ENCODE peak calls at places on chromosome 11, in five cellular contexts. One of them, this sample, is unnamed.

GRCh38 chr11:87463486-87464102 is 425.9 kb downstream of the TMEM135 start:
- DNase-seq in sigmoid colon: no peak
- DNase-seq in GM12892: no peak
- DNase-seq in K562: peak
- DNase-seq in heart left ventricle: no peak
- DNase-seq in this sample: peak

GRCh38 chr11:85628771-85629341 is 463 bp downstream of the TMEM126B start:
- DNase-seq in sigmoid colon: no peak
- DNase-seq in GM12892: no peak
- DNase-seq in K562: no peak
- DNase-seq in heart left ventricle: no peak
- DNase-seq in this sample: no peak

GRCh38 chr11:105153392-105153791 is 13.8 kb upstream of the CARD18 start:
- DNase-seq in sigmoid colon: no peak
- DNase-seq in GM12892: no peak
- DNase-seq in K562: no peak
- DNase-seq in heart left ventricle: no peak
- DNase-seq in this sample: no peak

GRCh38 chr11:104090767-104091166 is 54.3 kb downstream of the DDI1 start:
- DNase-seq in sigmoid colon: no peak
- DNase-seq in GM12892: no peak
- DNase-seq in K562: no peak
- DNase-seq in heart left ventricle: no peak
- DNase-seq in this sample: no peak

GRCh38 chr11:69369945-69370344 is 76.0 kb downstream of the MYEOV start:
- DNase-seq in sigmoid colon: no peak
- DNase-seq in GM12892: no peak
- DNase-seq in K562: no peak
- DNase-seq in heart left ventricle: no peak
- DNase-seq in this sample: no peak

GRCh38 chr11:267491-267994 is 10.7 kb upstream of the NLRP6 start:
- DNase-seq in sigmoid colon: peak
- DNase-seq in GM12892: no peak
- DNase-seq in K562: peak
- DNase-seq in heart left ventricle: peak
- DNase-seq in this sample: peak

GRCh38 chr11:69603163-69603836 is 37.7 kb upstream of the CCND1 start:
- DNase-seq in sigmoid colon: no peak
- DNase-seq in GM12892: no peak
- DNase-seq in K562: no peak
- DNase-seq in heart left ventricle: no peak
- DNase-seq in this sample: no peak

GRCh38 chr11:61621917-61622585 is 41.2 kb upstream of the SYT7 start:
- DNase-seq in sigmoid colon: no peak
- DNase-seq in GM12892: no peak
- DNase-seq in K562: no peak
- DNase-seq in heart left ventricle: no peak
- DNase-seq in this sample: no peak

GRCh38 chr11:111801135-111801534 is 34.9 kb upstream of the PPP2R1B start:
- DNase-seq in sigmoid colon: no peak
- DNase-seq in GM12892: no peak
- DNase-seq in K562: no peak
- DNase-seq in heart left ventricle: no peak
- DNase-seq in this sample: no peak

DNA sequence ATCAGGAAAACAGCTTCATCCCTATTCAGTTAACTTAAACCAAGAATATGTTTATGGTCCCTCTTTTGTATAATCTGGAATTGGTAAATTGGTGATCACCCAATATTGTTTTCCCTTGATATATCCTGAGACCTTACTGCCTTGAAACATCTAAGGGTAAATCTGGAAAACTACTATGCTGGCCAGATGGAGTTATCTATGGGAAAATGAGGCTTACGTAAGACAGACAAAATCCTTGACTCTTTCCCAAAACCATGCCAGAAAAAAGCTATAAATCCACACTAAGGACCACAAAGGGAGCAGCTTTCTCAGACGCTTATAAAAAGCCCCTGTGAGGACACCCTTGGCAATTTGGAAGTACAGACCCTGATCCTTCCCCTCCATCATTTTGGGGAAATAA is 6.3 kb upstream of the AMBRA1 start:
- DNase-seq in sigmoid colon: no peak
- DNase-seq in GM12892: no peak
- DNase-seq in K562: no peak
- DNase-seq in heart left ventricle: no peak
- DNase-seq in this sample: no peak
- TF ChIP-seq POLR2A in sigmoid colon: no peak
- TF ChIP-seq POLR2A in GM12892: no peak
- TF ChIP-seq POLR2A in K562: no peak
- TF ChIP-seq POLR2A in heart left ventricle: no peak
- TF ChIP-seq POLR2A in this sample: no peak

GRCh38 chr11:118264568-118265470 is 722 bp upstream of the MPZL2 start:
- DNase-seq in sigmoid colon: no peak
- DNase-seq in GM12892: no peak
- DNase-seq in K562: no peak
- DNase-seq in heart left ventricle: no peak
- DNase-seq in this sample: no peak

GRCh38 chr11:118265954-118266353 is 1.9 kb upstream of the MPZL2 start:
- DNase-seq in sigmoid colon: no peak
- DNase-seq in GM12892: no peak
- DNase-seq in K562: no peak
- DNase-seq in heart left ventricle: no peak
- DNase-seq in this sample: no peak

GRCh38 chr11:118267486-118267885 is 3.4 kb upstream of the MPZL2 start:
- DNase-seq in sigmoid colon: no peak
- DNase-seq in GM12892: no peak
- DNase-seq in K562: no peak
- DNase-seq in heart left ventricle: no peak
- DNase-seq in this sample: no peak

GRCh38 chr11:118263109-118263508 is 988 bp downstream of the MPZL2 start:
- DNase-seq in sigmoid colon: no peak
- DNase-seq in GM12892: no peak
- DNase-seq in K562: no peak
- DNase-seq in heart left ventricle: no peak
- DNase-seq in this sample: no peak

DNA sequence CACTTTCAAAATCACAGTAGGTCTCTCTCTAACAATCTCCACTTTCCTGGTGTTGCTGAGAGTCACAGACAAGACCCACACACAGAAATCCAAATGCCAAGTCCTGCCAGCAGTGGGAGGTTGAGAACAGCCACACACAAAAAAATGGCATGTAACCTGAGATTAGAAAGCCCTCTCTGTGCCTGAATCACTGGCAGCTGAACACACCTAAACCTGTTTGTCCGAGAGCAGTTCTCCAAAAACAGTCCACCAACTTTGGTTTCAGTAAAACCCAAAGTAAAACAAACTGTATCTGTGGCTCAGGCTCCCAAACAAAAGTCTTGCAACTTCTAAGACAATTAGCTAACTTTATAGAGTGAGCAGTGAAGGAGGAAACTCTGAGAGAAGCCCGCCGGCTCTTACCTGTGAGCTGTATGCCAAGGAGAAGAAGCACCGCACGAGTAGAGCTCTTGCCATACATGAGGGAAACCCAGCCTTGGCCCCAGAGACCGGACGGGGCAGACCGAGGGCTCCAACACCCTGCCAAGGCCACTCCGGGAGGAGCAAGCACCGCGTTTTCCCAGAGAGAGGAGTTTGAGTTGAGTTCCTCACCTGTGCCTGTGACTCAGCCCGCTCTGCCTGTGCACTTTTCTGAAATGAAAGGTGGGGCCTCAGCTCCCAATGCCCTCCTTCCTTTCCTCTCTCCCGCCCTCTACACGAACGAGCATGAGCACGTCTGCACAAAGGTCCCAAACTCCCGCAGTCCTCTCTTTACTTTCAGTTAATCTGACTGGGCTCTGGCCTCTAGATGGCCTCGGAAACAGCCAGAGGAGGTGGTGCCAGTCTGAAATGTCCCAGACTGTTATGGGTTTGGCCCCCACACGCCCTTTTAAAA is at the start of gene MPZL2:
- DNase-seq in sigmoid colon: no peak
- DNase-seq in GM12892: no peak
- DNase-seq in K562: no peak
- DNase-seq in heart left ventricle: no peak
- DNase-seq in this sample: no peak
- TF ChIP-seq POLR2A in sigmoid colon: peak
- TF ChIP-seq POLR2A in GM12892: no peak
- TF ChIP-seq POLR2A in K562: no peak
- TF ChIP-seq POLR2A in heart left ventricle: no peak
- TF ChIP-seq POLR2A in this sample: no peak

GRCh38 chr11:3043315-3043871 is 13.8 kb downstream of the CARS1 start:
- DNase-seq in sigmoid colon: peak
- DNase-seq in GM12892: no peak
- DNase-seq in K562: no peak
- DNase-seq in heart left ventricle: peak
- DNase-seq in this sample: no peak
- TF ChIP-seq POLR2A in sigmoid colon: no peak
- TF ChIP-seq POLR2A in GM12892: no peak
- TF ChIP-seq POLR2A in K562: no peak
- TF ChIP-seq POLR2A in heart left ventricle: no peak
- TF ChIP-seq POLR2A in this sample: no peak

GRCh38 chr11:65900899-65901180 is 652 bp upstream of the FOSL1 start:
- DNase-seq in sigmoid colon: no peak
- DNase-seq in GM12892: no peak
- DNase-seq in K562: no peak
- DNase-seq in heart left ventricle: no peak
- DNase-seq in this sample: no peak

GRCh38 chr11:65903715-65904114 is 3.5 kb upstream of the FOSL1 start:
- DNase-seq in sigmoid colon: no peak
- DNase-seq in GM12892: no peak
- DNase-seq in K562: no peak
- DNase-seq in heart left ventricle: no peak
- DNase-seq in this sample: no peak

GRCh38 chr11:65906602-65907001 is 6.4 kb upstream of the FOSL1 start:
- DNase-seq in sigmoid colon: no peak
- DNase-seq in GM12892: no peak
- DNase-seq in K562: peak
- DNase-seq in heart left ventricle: no peak
- DNase-seq in this sample: peak

GRCh38 chr11:65900125-65900898 is at the start of gene FOSL1:
- DNase-seq in sigmoid colon: peak
- DNase-seq in GM12892: peak
- DNase-seq in K562: peak
- DNase-seq in heart left ventricle: peak
- DNase-seq in this sample: peak

GRCh38 chr11:65903068-65903481 is 2.9 kb upstream of the FOSL1 start:
- DNase-seq in sigmoid colon: no peak
- DNase-seq in GM12892: no peak
- DNase-seq in K562: peak
- DNase-seq in heart left ventricle: peak
- DNase-seq in this sample: no peak
- TF ChIP-seq POLR2A in sigmoid colon: no peak
- TF ChIP-seq POLR2A in GM12892: no peak
- TF ChIP-seq POLR2A in K562: no peak
- TF ChIP-seq POLR2A in heart left ventricle: no peak
- TF ChIP-seq POLR2A in this sample: no peak

GRCh38 chr11:23236846-23237550 is 376.7 kb upstream of the CCDC179 start:
- DNase-seq in sigmoid colon: no peak
- DNase-seq in GM12892: no peak
- DNase-seq in K562: no peak
- DNase-seq in heart left ventricle: no peak
- DNase-seq in this sample: no peak

GRCh38 chr11:23232652-23233051 is 372.4 kb upstream of the CCDC179 start:
- DNase-seq in sigmoid colon: no peak
- DNase-seq in GM12892: no peak
- DNase-seq in K562: no peak
- DNase-seq in heart left ventricle: no peak
- DNase-seq in this sample: no peak

GRCh38 chr11:23233075-23233474 is 372.8 kb upstream of the CCDC179 start:
- DNase-seq in sigmoid colon: no peak
- DNase-seq in GM12892: no peak
- DNase-seq in K562: no peak
- DNase-seq in heart left ventricle: no peak
- DNase-seq in this sample: no peak
- TF ChIP-seq POLR2A in sigmoid colon: no peak
- TF ChIP-seq POLR2A in GM12892: no peak
- TF ChIP-seq POLR2A in K562: no peak
- TF ChIP-seq POLR2A in heart left ventricle: no peak
- TF ChIP-seq POLR2A in this sample: no peak

GRCh38 chr11:10779086-10779485 is 28.0 kb downstream of the CTR9 start:
- DNase-seq in sigmoid colon: no peak
- DNase-seq in GM12892: no peak
- DNase-seq in K562: no peak
- DNase-seq in heart left ventricle: no peak
- DNase-seq in this sample: no peak

GRCh38 chr11:10777393-10777793 is 26.3 kb downstream of the CTR9 start:
- DNase-seq in sigmoid colon: no peak
- DNase-seq in GM12892: no peak
- DNase-seq in K562: no peak
- DNase-seq in heart left ventricle: no peak
- DNase-seq in this sample: no peak

GRCh38 chr11:10780040-10780439 is 28.7 kb downstream of the EIF4G2 start:
- DNase-seq in sigmoid colon: no peak
- DNase-seq in GM12892: no peak
- DNase-seq in K562: no peak
- DNase-seq in heart left ventricle: no peak
- DNase-seq in this sample: no peak

GRCh38 chr11:10777806-10778205 is 26.8 kb downstream of the CTR9 start:
- DNase-seq in sigmoid colon: no peak
- DNase-seq in GM12892: no peak
- DNase-seq in K562: no peak
- DNase-seq in heart left ventricle: no peak
- DNase-seq in this sample: no peak

GRCh38 chr11:10778217-10778970 is 27.3 kb downstream of the CTR9 start:
- DNase-seq in sigmoid colon: peak
- DNase-seq in GM12892: no peak
- DNase-seq in K562: no peak
- DNase-seq in heart left ventricle: peak
- DNase-seq in this sample: no peak
- TF ChIP-seq POLR2A in sigmoid colon: no peak
- TF ChIP-seq POLR2A in GM12892: no peak
- TF ChIP-seq POLR2A in K562: no peak
- TF ChIP-seq POLR2A in heart left ventricle: no peak
- TF ChIP-seq POLR2A in this sample: no peak

DNA sequence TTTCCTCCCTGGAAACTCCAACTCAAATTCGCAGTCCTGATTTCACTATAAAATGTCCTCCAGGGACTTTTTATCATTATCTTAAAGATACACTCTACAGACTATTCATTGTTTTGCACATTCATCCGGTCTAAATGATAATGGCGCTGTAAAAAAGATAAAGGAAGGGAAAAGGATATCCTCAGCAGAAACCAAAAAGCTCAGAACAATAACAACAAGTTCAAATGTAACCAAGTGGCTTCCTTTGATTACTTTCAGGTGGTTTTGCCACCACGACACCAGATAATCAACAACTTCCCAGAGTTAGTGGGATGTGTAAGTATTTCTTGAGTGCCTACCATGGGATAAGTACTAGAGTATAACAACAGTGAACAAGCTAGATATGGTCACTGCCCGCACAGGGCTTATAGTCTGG is 26.3 kb downstream of the PRCP start:
- DNase-seq in sigmoid colon: no peak
- DNase-seq in GM12892: no peak
- DNase-seq in K562: no peak
- DNase-seq in heart left ventricle: no peak
- DNase-seq in this sample: no peak
- TF ChIP-seq POLR2A in sigmoid colon: no peak
- TF ChIP-seq POLR2A in GM12892: no peak
- TF ChIP-seq POLR2A in K562: no peak
- TF ChIP-seq POLR2A in heart left ventricle: no peak
- TF ChIP-seq POLR2A in this sample: no peak